ENCODE peak calls at places on chromosomes 12 and 14, in six cellular contexts. One of them, this sample, is unnamed.

GRCh38 chr12:59164991-59165718 is 244.9 kb upstream of the LRIG3 start:
- DNase-seq in fibroblast of the aortic adventitia: peak
- DNase-seq in omental fat pad: no peak
- DNase-seq in sigmoid colon: no peak
- DNase-seq in tibial nerve: no peak
- DNase-seq in progenitor cell of endocrine pancreas: no peak
- DNase-seq in this sample: no peak

GRCh38 chr12:75488553-75488952 is 8.0 kb downstream of the GLIPR1 start:
- DNase-seq in fibroblast of the aortic adventitia: peak
- DNase-seq in omental fat pad: no peak
- DNase-seq in sigmoid colon: no peak
- DNase-seq in tibial nerve: no peak
- DNase-seq in progenitor cell of endocrine pancreas: no peak
- DNase-seq in this sample: no peak

GRCh38 chr14:99598774-99599173 is 5.2 kb downstream of the CCDC85C start:
- DNase-seq in fibroblast of the aortic adventitia: no peak
- DNase-seq in omental fat pad: no peak
- DNase-seq in sigmoid colon: no peak
- DNase-seq in tibial nerve: no peak
- DNase-seq in progenitor cell of endocrine pancreas: no peak
- DNase-seq in this sample: no peak

GRCh38 chr14:20493634-20494033 is 11.7 kb upstream of the RNASE10 start:
- DNase-seq in fibroblast of the aortic adventitia: no peak
- DNase-seq in omental fat pad: no peak
- DNase-seq in sigmoid colon: no peak
- DNase-seq in tibial nerve: no peak
- DNase-seq in progenitor cell of endocrine pancreas: no peak
- DNase-seq in this sample: no peak

GRCh38 chr12:39846971-39847661 is 227.5 kb upstream of the ABCD2 start:
- DNase-seq in fibroblast of the aortic adventitia: peak
- DNase-seq in omental fat pad: no peak
- DNase-seq in sigmoid colon: no peak
- DNase-seq in tibial nerve: no peak
- DNase-seq in progenitor cell of endocrine pancreas: no peak
- DNase-seq in this sample: no peak

GRCh38 chr12:19288603-19289244 is 150.6 kb upstream of the AEBP2 start:
- DNase-seq in fibroblast of the aortic adventitia: peak
- DNase-seq in omental fat pad: no peak
- DNase-seq in sigmoid colon: no peak
- DNase-seq in tibial nerve: no peak
- DNase-seq in progenitor cell of endocrine pancreas: no peak
- DNase-seq in this sample: no peak

GRCh38 chr14:81449576-81449975 is 49.5 kb upstream of the STON2 start:
- DNase-seq in fibroblast of the aortic adventitia: no peak
- DNase-seq in omental fat pad: no peak
- DNase-seq in sigmoid colon: peak
- DNase-seq in tibial nerve: no peak
- DNase-seq in progenitor cell of endocrine pancreas: no peak
- DNase-seq in this sample: no peak

GRCh38 chr14:97703006-97703760 is 906.0 kb downstream of the VRK1 start:
- DNase-seq in fibroblast of the aortic adventitia: no peak
- DNase-seq in omental fat pad: no peak
- DNase-seq in sigmoid colon: no peak
- DNase-seq in tibial nerve: no peak
- DNase-seq in progenitor cell of endocrine pancreas: no peak
- DNase-seq in this sample: no peak

GRCh38 chr14:36512585-36513003 is 7.4 kb downstream of the NKX2-1 start:
- DNase-seq in fibroblast of the aortic adventitia: no peak
- DNase-seq in omental fat pad: no peak
- DNase-seq in sigmoid colon: no peak
- DNase-seq in tibial nerve: no peak
- DNase-seq in progenitor cell of endocrine pancreas: no peak
- DNase-seq in this sample: no peak

GRCh38 chr14:92880851-92881250 is 42.1 kb upstream of the CHGA start:
- DNase-seq in fibroblast of the aortic adventitia: peak
- DNase-seq in omental fat pad: no peak
- DNase-seq in sigmoid colon: no peak
- DNase-seq in tibial nerve: no peak
- DNase-seq in progenitor cell of endocrine pancreas: no peak
- DNase-seq in this sample: no peak

GRCh38 chr12:93847517-93848452 is 170.6 kb downstream of the CRADD start:
- DNase-seq in fibroblast of the aortic adventitia: no peak
- DNase-seq in omental fat pad: no peak
- DNase-seq in sigmoid colon: no peak
- DNase-seq in tibial nerve: no peak
- DNase-seq in progenitor cell of endocrine pancreas: no peak
- DNase-seq in this sample: no peak

GRCh38 chr14:65098586-65098985 is 3.7 kb downstream of the MAX start:
- DNase-seq in fibroblast of the aortic adventitia: peak
- DNase-seq in omental fat pad: no peak
- DNase-seq in sigmoid colon: no peak
- DNase-seq in tibial nerve: no peak
- DNase-seq in progenitor cell of endocrine pancreas: no peak
- DNase-seq in this sample: no peak

GRCh38 chr14:65179918-65180724 is 77.8 kb upstream of the MAX start:
- DNase-seq in fibroblast of the aortic adventitia: peak
- DNase-seq in omental fat pad: no peak
- DNase-seq in sigmoid colon: peak
- DNase-seq in tibial nerve: no peak
- DNase-seq in progenitor cell of endocrine pancreas: no peak
- DNase-seq in this sample: no peak

GRCh38 chr14:102591372-102591943 is 991 bp upstream of the RCOR1 start:
- DNase-seq in fibroblast of the aortic adventitia: no peak
- DNase-seq in omental fat pad: no peak
- DNase-seq in sigmoid colon: peak
- DNase-seq in tibial nerve: peak
- DNase-seq in progenitor cell of endocrine pancreas: peak
- DNase-seq in this sample: peak

GRCh38 chr12:70840966-70841365 is 79.6 kb downstream of the PTPRR start:
- DNase-seq in fibroblast of the aortic adventitia: no peak
- DNase-seq in omental fat pad: no peak
- DNase-seq in sigmoid colon: no peak
- DNase-seq in tibial nerve: no peak
- DNase-seq in progenitor cell of endocrine pancreas: no peak
- DNase-seq in this sample: no peak

GRCh38 chr14:101736585-101736984 is 24.9 kb upstream of the PPP2R5C start:
- DNase-seq in fibroblast of the aortic adventitia: no peak
- DNase-seq in omental fat pad: no peak
- DNase-seq in sigmoid colon: no peak
- DNase-seq in tibial nerve: no peak
- DNase-seq in progenitor cell of endocrine pancreas: no peak
- DNase-seq in this sample: no peak

GRCh38 chr12:53097207-53097563 is 282 bp upstream of the IGFBP6 start:
- DNase-seq in fibroblast of the aortic adventitia: peak
- DNase-seq in omental fat pad: no peak
- DNase-seq in sigmoid colon: peak
- DNase-seq in tibial nerve: no peak
- DNase-seq in progenitor cell of endocrine pancreas: no peak
- DNase-seq in this sample: no peak

GRCh38 chr14:59275668-59276067 is 87.2 kb downstream of the DAAM1 start:
- DNase-seq in fibroblast of the aortic adventitia: peak
- DNase-seq in omental fat pad: no peak
- DNase-seq in sigmoid colon: no peak
- DNase-seq in tibial nerve: no peak
- DNase-seq in progenitor cell of endocrine pancreas: no peak
- DNase-seq in this sample: no peak

GRCh38 chr12:59459966-59460365 is 135.9 kb upstream of the SLC16A7 start:
- DNase-seq in fibroblast of the aortic adventitia: peak
- DNase-seq in omental fat pad: no peak
- DNase-seq in sigmoid colon: no peak
- DNase-seq in tibial nerve: no peak
- DNase-seq in progenitor cell of endocrine pancreas: no peak
- DNase-seq in this sample: no peak

GRCh38 chr12:101740566-101740965 is 1.3 kb upstream of the SYCP3 start:
- DNase-seq in fibroblast of the aortic adventitia: no peak
- DNase-seq in omental fat pad: no peak
- DNase-seq in sigmoid colon: no peak
- DNase-seq in tibial nerve: no peak
- DNase-seq in progenitor cell of endocrine pancreas: no peak
- DNase-seq in this sample: no peak

GRCh38 chr12:24039113-24039525 is 89.6 kb upstream of the SOX5 start:
- DNase-seq in fibroblast of the aortic adventitia: peak
- DNase-seq in omental fat pad: no peak
- DNase-seq in sigmoid colon: no peak
- DNase-seq in tibial nerve: no peak
- DNase-seq in progenitor cell of endocrine pancreas: no peak
- DNase-seq in this sample: no peak

GRCh38 chr12:4830568-4830967 is 79.1 kb upstream of the KCNA1 start:
- DNase-seq in fibroblast of the aortic adventitia: no peak
- DNase-seq in omental fat pad: no peak
- DNase-seq in sigmoid colon: no peak
- DNase-seq in tibial nerve: no peak
- DNase-seq in progenitor cell of endocrine pancreas: no peak
- DNase-seq in this sample: no peak

GRCh38 chr14:100592461-100592871 is 5.2 kb upstream of the BEGAIN start:
- DNase-seq in fibroblast of the aortic adventitia: no peak
- DNase-seq in omental fat pad: no peak
- DNase-seq in sigmoid colon: peak
- DNase-seq in tibial nerve: no peak
- DNase-seq in progenitor cell of endocrine pancreas: no peak
- DNase-seq in this sample: no peak

DNA sequence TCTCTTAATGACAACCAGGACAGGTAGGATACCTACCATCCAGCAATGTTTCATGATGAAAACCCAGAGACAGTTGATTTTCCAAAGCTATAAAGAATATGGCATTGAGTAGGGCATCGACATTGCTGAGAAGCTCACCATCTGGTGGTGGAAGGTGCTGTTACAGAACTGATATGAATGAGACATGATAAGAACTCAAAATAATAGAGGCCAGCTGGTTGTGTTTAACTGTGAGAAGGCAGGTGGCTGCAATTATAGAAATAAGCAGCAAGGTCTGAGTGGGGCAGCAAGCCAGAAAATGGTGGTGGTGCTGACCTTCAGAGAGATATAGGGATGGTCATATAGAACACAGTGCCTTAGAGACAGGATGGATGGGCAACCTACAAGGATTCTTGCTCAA is 449.7 kb downstream of the BTG1 start:
- DNase-seq in fibroblast of the aortic adventitia: no peak
- DNase-seq in omental fat pad: no peak
- DNase-seq in sigmoid colon: no peak
- DNase-seq in tibial nerve: no peak
- DNase-seq in progenitor cell of endocrine pancreas: no peak
- DNase-seq in this sample: no peak
- TF ChIP-seq CTCF in fibroblast of the aortic adventitia: no peak
- TF ChIP-seq CTCF in omental fat pad: no peak
- TF ChIP-seq CTCF in sigmoid colon: no peak
- TF ChIP-seq CTCF in tibial nerve: no peak
- TF ChIP-seq CTCF in progenitor cell of endocrine pancreas: no peak
- TF ChIP-seq CTCF in this sample: peak

GRCh38 chr12:50111417-50111692 is 681 bp upstream of the COX14 start:
- DNase-seq in fibroblast of the aortic adventitia: no peak
- DNase-seq in omental fat pad: no peak
- DNase-seq in sigmoid colon: no peak
- DNase-seq in tibial nerve: peak
- DNase-seq in progenitor cell of endocrine pancreas: no peak
- DNase-seq in this sample: no peak
- TF ChIP-seq CTCF in fibroblast of the aortic adventitia: no peak
- TF ChIP-seq CTCF in omental fat pad: no peak
- TF ChIP-seq CTCF in sigmoid colon: no peak
- TF ChIP-seq CTCF in tibial nerve: no peak
- TF ChIP-seq CTCF in progenitor cell of endocrine pancreas: no peak
- TF ChIP-seq CTCF in this sample: no peak

GRCh38 chr12:130162267-130162666 is at the start of gene FZD10:
- DNase-seq in fibroblast of the aortic adventitia: no peak
- DNase-seq in omental fat pad: peak
- DNase-seq in sigmoid colon: no peak
- DNase-seq in tibial nerve: no peak
- DNase-seq in progenitor cell of endocrine pancreas: peak
- DNase-seq in this sample: peak
- TF ChIP-seq CTCF in fibroblast of the aortic adventitia: no peak
- TF ChIP-seq CTCF in omental fat pad: no peak
- TF ChIP-seq CTCF in sigmoid colon: no peak
- TF ChIP-seq CTCF in tibial nerve: no peak
- TF ChIP-seq CTCF in progenitor cell of endocrine pancreas: no peak
- TF ChIP-seq CTCF in this sample: no peak

GRCh38 chr14:79551591-79551990 is 659.7 kb downstream of the DIO2 start:
- DNase-seq in fibroblast of the aortic adventitia: no peak
- DNase-seq in omental fat pad: no peak
- DNase-seq in sigmoid colon: no peak
- DNase-seq in tibial nerve: no peak
- DNase-seq in progenitor cell of endocrine pancreas: no peak
- DNase-seq in this sample: no peak

GRCh38 chr14:79555429-79555828 is 655.9 kb downstream of the DIO2 start:
- DNase-seq in fibroblast of the aortic adventitia: no peak
- DNase-seq in omental fat pad: no peak
- DNase-seq in sigmoid colon: no peak
- DNase-seq in tibial nerve: no peak
- DNase-seq in progenitor cell of endocrine pancreas: no peak
- DNase-seq in this sample: no peak

GRCh38 chr14:79557309-79557708 is 654.0 kb downstream of the DIO2 start:
- DNase-seq in fibroblast of the aortic adventitia: no peak
- DNase-seq in omental fat pad: no peak
- DNase-seq in sigmoid colon: no peak
- DNase-seq in tibial nerve: no peak
- DNase-seq in progenitor cell of endocrine pancreas: no peak
- DNase-seq in this sample: no peak

GRCh38 chr14:79552778-79553177 is 658.5 kb downstream of the DIO2 start:
- DNase-seq in fibroblast of the aortic adventitia: no peak
- DNase-seq in omental fat pad: no peak
- DNase-seq in sigmoid colon: no peak
- DNase-seq in tibial nerve: no peak
- DNase-seq in progenitor cell of endocrine pancreas: no peak
- DNase-seq in this sample: no peak

GRCh38 chr14:79554816-79555215 is 656.5 kb downstream of the DIO2 start:
- DNase-seq in fibroblast of the aortic adventitia: no peak
- DNase-seq in omental fat pad: no peak
- DNase-seq in sigmoid colon: no peak
- DNase-seq in tibial nerve: no peak
- DNase-seq in progenitor cell of endocrine pancreas: no peak
- DNase-seq in this sample: no peak
- TF ChIP-seq CTCF in fibroblast of the aortic adventitia: no peak
- TF ChIP-seq CTCF in omental fat pad: no peak
- TF ChIP-seq CTCF in sigmoid colon: no peak
- TF ChIP-seq CTCF in tibial nerve: no peak
- TF ChIP-seq CTCF in progenitor cell of endocrine pancreas: no peak
- TF ChIP-seq CTCF in this sample: no peak

DNA sequence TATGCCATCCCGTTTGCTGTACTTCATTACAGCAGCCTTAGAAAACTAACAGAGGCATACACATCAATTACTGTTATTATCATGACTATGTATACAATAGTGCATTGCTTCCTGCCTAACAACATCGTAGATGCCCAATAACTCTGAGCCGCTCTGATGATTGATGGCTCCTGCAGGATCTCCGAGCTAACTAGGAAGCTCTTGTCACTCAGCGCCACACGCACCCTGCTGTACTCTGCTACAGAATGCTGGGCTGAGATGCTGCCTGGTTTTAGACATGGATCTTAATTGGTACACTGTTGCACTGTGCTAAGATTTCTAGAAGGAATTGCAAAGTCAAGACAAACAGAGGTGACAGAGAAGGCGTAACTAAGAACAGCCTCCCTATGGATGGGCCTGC is 169.3 kb downstream of the SLC15A4 start:
- DNase-seq in fibroblast of the aortic adventitia: no peak
- DNase-seq in omental fat pad: no peak
- DNase-seq in sigmoid colon: no peak
- DNase-seq in tibial nerve: no peak
- DNase-seq in progenitor cell of endocrine pancreas: no peak
- DNase-seq in this sample: no peak
- TF ChIP-seq CTCF in fibroblast of the aortic adventitia: no peak
- TF ChIP-seq CTCF in omental fat pad: no peak
- TF ChIP-seq CTCF in sigmoid colon: no peak
- TF ChIP-seq CTCF in tibial nerve: no peak
- TF ChIP-seq CTCF in progenitor cell of endocrine pancreas: no peak
- TF ChIP-seq CTCF in this sample: no peak

This sample was measured in type B pancreatic cell.